ENCODE peak calls at places on chromosomes 16 and 17, in ten cellular contexts. K, R, N, X, S, I, G, W, B and C are unnamed samples.

GRCh38 chr17:36188891-36189306 is 7.7 kb downstream of the CCL3L1 start:
- DNase-seq in K (peak), R (no peak), N (peak), X (peak), S (no peak), I (no peak), G (no peak), W (no peak), B (no peak), C (no peak)

GRCh38 chr16:4212934-4213296 is 29.0 kb downstream of the SRL start:
- DNase-seq in K (no peak), R (peak), N (no peak), X (no peak), S (no peak), I (no peak), G (peak), W (no peak), B (no peak), C (no peak)

GRCh38 chr17:57268176-57268575 is 11.9 kb downstream of the MSI2 start:
- DNase-seq in K (no peak), R (no peak), N (no peak), X (no peak), S (no peak), I (no peak), G (no peak), W (no peak), B (no peak), C (no peak)

GRCh38 chr16:83205896-83206295 is 579.1 kb downstream of the CDH13 start:
- DNase-seq in K (no peak), R (no peak), N (no peak), X (no peak), S (no peak), I (no peak), G (no peak), W (no peak), B (no peak), C (no peak)

GRCh38 chr17:41451154-41451728 is 10.5 kb upstream of the KRT38 start:
- DNase-seq in K (no peak), R (no peak), N (no peak), X (no peak), S (no peak), I (no peak), G (peak), W (no peak), B (no peak), C (no peak)

GRCh38 chr16:30053376-30054015 is 12.1 kb upstream of the ALDOA start:
- DNase-seq in K (no peak), R (no peak), N (no peak), X (no peak), S (no peak), I (no peak), G (no peak), W (no peak), B (no peak), C (no peak)

GRCh38 chr17:73883175-73883574 is 238.9 kb upstream of the SDK2 start:
- DNase-seq in K (no peak), R (no peak), N (no peak), X (no peak), S (no peak), I (no peak), G (no peak), W (no peak), B (no peak), C (no peak)

GRCh38 chr16:84086357-84086756 is 30.4 kb downstream of the MBTPS1 start:
- DNase-seq in K (no peak), R (no peak), N (no peak), X (no peak), S (no peak), I (no peak), G (no peak), W (no peak), B (peak), C (no peak)

GRCh38 chr17:28726912-28727726 is 1.1 kb upstream of the TLCD1 start:
- DNase-seq in K (peak), R (peak), N (peak), X (peak), S (peak), I (peak), G (peak), W (peak), B (peak), C (peak)

GRCh38 chr17:17346428-17347233 is 43.5 kb downstream of the NT5M start:
- DNase-seq in K (no peak), R (no peak), N (no peak), X (no peak), S (no peak), I (no peak), G (no peak), W (no peak), B (no peak), C (no peak)

GRCh38 chr16:62201911-62202310 is 165.7 kb upstream of the CDH8 start:
- DNase-seq in K (no peak), R (no peak), N (no peak), X (no peak), S (no peak), I (no peak), G (no peak), W (no peak), B (no peak), C (no peak)

GRCh38 chr16:56319391-56319790 is 106.0 kb downstream of the AMFR start:
- DNase-seq in K (no peak), R (no peak), N (no peak), X (no peak), S (no peak), I (no peak), G (no peak), W (no peak), B (peak), C (no peak)

GRCh38 chr16:22847100-22847499 is 33.1 kb downstream of the HS3ST2 start:
- DNase-seq in K (no peak), R (no peak), N (no peak), X (no peak), S (no peak), I (no peak), G (no peak), W (no peak), B (no peak), C (no peak)

GRCh38 chr16:4067262-4068001 is 48.8 kb downstream of the ADCY9 start:
- DNase-seq in K (no peak), R (no peak), N (no peak), X (no peak), S (no peak), I (no peak), G (peak), W (no peak), B (peak), C (no peak)

GRCh38 chr16:89048871-89049422 is 44.7 kb upstream of the ACSF3 start:
- DNase-seq in K (no peak), R (no peak), N (no peak), X (no peak), S (no peak), I (no peak), G (no peak), W (no peak), B (peak), C (no peak)

GRCh38 chr17:63477471-63478440 is 895 bp downstream of the ACE start:
- DNase-seq in K (no peak), R (peak), N (no peak), X (no peak), S (no peak), I (no peak), G (no peak), W (no peak), B (peak), C (no peak)

GRCh38 chr16:85625053-85625452 is 11.9 kb downstream of the GSE1 start:
- DNase-seq in K (no peak), R (no peak), N (no peak), X (no peak), S (no peak), I (no peak), G (no peak), W (no peak), B (no peak), C (no peak)